ENCODE peak calls at places on chromosomes 7 and 10, in nine cellular contexts. One of them, this sample, is unnamed.

GRCh38 chr7:5591547-5591899 is 167.9 kb upstream of the TNRC18 start:
- DNase-seq in mammary epithelial cell: peak; percentile 76
- DNase-seq in tibial artery: no peak
- DNase-seq in AG04450: peak; percentile 60
- DNase-seq in GM12864: no peak
- DNase-seq in brain microvascular endothelial cell: peak; percentile 70
- DNase-seq in CD8-positive, alpha-beta memory T cell: no peak
- DNase-seq in effector memory CD4-positive, alpha-beta T cell: no peak
- DNase-seq in pancreas: no peak
- DNase-seq in this sample: no peak

GRCh38 chr7:80498481-80499349 is 13.1 kb downstream of the GNAT3 start:
- DNase-seq in mammary epithelial cell: peak; percentile 76
- DNase-seq in tibial artery: no peak
- DNase-seq in CD8-positive, alpha-beta memory T cell: no peak
- DNase-seq in AG04450: no peak
- DNase-seq in effector memory CD4-positive, alpha-beta T cell: no peak
- DNase-seq in pancreas: no peak
- DNase-seq in GM12864: no peak
- DNase-seq in brain microvascular endothelial cell: peak; percentile 65
- DNase-seq in this sample: no peak

GRCh38 chr10:7829289-7829834 is 11.1 kb downstream of the TAF3 start:
- DNase-seq in CD8-positive, alpha-beta memory T cell: no peak
- DNase-seq in AG04450: no peak
- DNase-seq in GM12864: no peak
- DNase-seq in tibial artery: no peak
- DNase-seq in brain microvascular endothelial cell: no peak
- DNase-seq in effector memory CD4-positive, alpha-beta T cell: no peak
- DNase-seq in mammary epithelial cell: no peak
- DNase-seq in pancreas: no peak
- DNase-seq in this sample: no peak

GRCh38 chr7:157729566-157729965 is 392.8 kb downstream of the DNAJB6 start:
- DNase-seq in tibial artery: no peak
- DNase-seq in CD8-positive, alpha-beta memory T cell: no peak
- DNase-seq in mammary epithelial cell: no peak
- DNase-seq in AG04450: no peak
- DNase-seq in effector memory CD4-positive, alpha-beta T cell: no peak
- DNase-seq in pancreas: no peak
- DNase-seq in GM12864: no peak
- DNase-seq in brain microvascular endothelial cell: no peak
- DNase-seq in this sample: no peak

GRCh38 chr10:102796407-102797176 is 40.6 kb downstream of the CYP17A1 start:
- DNase-seq in mammary epithelial cell: no peak
- DNase-seq in brain microvascular endothelial cell: peak; percentile 50
- DNase-seq in GM12864: no peak
- DNase-seq in pancreas: peak; percentile 73
- DNase-seq in CD8-positive, alpha-beta memory T cell: peak; percentile 25
- DNase-seq in AG04450: no peak
- DNase-seq in effector memory CD4-positive, alpha-beta T cell: no peak
- DNase-seq in tibial artery: peak; percentile 94
- DNase-seq in this sample: no peak

GRCh38 chr7:92723978-92724377 is 112.4 kb downstream of the CDK6 start:
- DNase-seq in AG04450: no peak
- DNase-seq in mammary epithelial cell: no peak
- DNase-seq in effector memory CD4-positive, alpha-beta T cell: no peak
- DNase-seq in GM12864: no peak
- DNase-seq in CD8-positive, alpha-beta memory T cell: no peak
- DNase-seq in tibial artery: no peak
- DNase-seq in brain microvascular endothelial cell: no peak
- DNase-seq in pancreas: no peak
- DNase-seq in this sample: no peak

GRCh38 chr7:41054960-41055700 is 647.8 kb downstream of the INHBA start:
- DNase-seq in tibial artery: no peak
- DNase-seq in brain microvascular endothelial cell: no peak
- DNase-seq in CD8-positive, alpha-beta memory T cell: no peak
- DNase-seq in AG04450: no peak
- DNase-seq in mammary epithelial cell: no peak
- DNase-seq in GM12864: no peak
- DNase-seq in effector memory CD4-positive, alpha-beta T cell: no peak
- DNase-seq in pancreas: no peak
- DNase-seq in this sample: no peak

GRCh38 chr7:41247128-41247865 is 455.6 kb downstream of the INHBA start:
- DNase-seq in pancreas: no peak
- DNase-seq in brain microvascular endothelial cell: peak; percentile 77
- DNase-seq in mammary epithelial cell: peak; percentile 97
- DNase-seq in AG04450: no peak
- DNase-seq in tibial artery: no peak
- DNase-seq in effector memory CD4-positive, alpha-beta T cell: no peak
- DNase-seq in CD8-positive, alpha-beta memory T cell: no peak
- DNase-seq in GM12864: no peak
- DNase-seq in this sample: no peak

GRCh38 chr10:42149027-42149700 is 489.2 kb downstream of the ZNF33B start:
- DNase-seq in CD8-positive, alpha-beta memory T cell: no peak
- DNase-seq in AG04450: no peak
- DNase-seq in effector memory CD4-positive, alpha-beta T cell: peak; percentile 0
- DNase-seq in GM12864: no peak
- DNase-seq in tibial artery: peak; percentile 66
- DNase-seq in brain microvascular endothelial cell: no peak
- DNase-seq in mammary epithelial cell: no peak
- DNase-seq in pancreas: no peak
- DNase-seq in this sample: no peak

GRCh38 chr10:60096761-60097513 is 190.6 kb upstream of the CCDC6 start:
- DNase-seq in brain microvascular endothelial cell: no peak
- DNase-seq in mammary epithelial cell: peak; percentile 9
- DNase-seq in AG04450: no peak
- DNase-seq in GM12864: no peak
- DNase-seq in CD8-positive, alpha-beta memory T cell: no peak
- DNase-seq in pancreas: no peak
- DNase-seq in effector memory CD4-positive, alpha-beta T cell: no peak
- DNase-seq in tibial artery: no peak
- DNase-seq in this sample: no peak

GRCh38 chr10:101986277-101986971 is 69.5 kb downstream of the ARMH3 start:
- DNase-seq in brain microvascular endothelial cell: no peak
- DNase-seq in pancreas: no peak
- DNase-seq in mammary epithelial cell: no peak
- DNase-seq in AG04450: no peak
- DNase-seq in CD8-positive, alpha-beta memory T cell: no peak
- DNase-seq in effector memory CD4-positive, alpha-beta T cell: no peak
- DNase-seq in tibial artery: no peak
- DNase-seq in GM12864: no peak
- DNase-seq in this sample: no peak

GRCh38 chr10:114855776-114856543 is 34.4 kb downstream of the FHIP2A start:
- DNase-seq in mammary epithelial cell: peak; percentile 17
- DNase-seq in GM12864: no peak
- DNase-seq in effector memory CD4-positive, alpha-beta T cell: no peak
- DNase-seq in tibial artery: no peak
- DNase-seq in CD8-positive, alpha-beta memory T cell: no peak
- DNase-seq in pancreas: no peak
- DNase-seq in brain microvascular endothelial cell: no peak
- DNase-seq in AG04450: no peak
- DNase-seq in this sample: no peak

DNA sequence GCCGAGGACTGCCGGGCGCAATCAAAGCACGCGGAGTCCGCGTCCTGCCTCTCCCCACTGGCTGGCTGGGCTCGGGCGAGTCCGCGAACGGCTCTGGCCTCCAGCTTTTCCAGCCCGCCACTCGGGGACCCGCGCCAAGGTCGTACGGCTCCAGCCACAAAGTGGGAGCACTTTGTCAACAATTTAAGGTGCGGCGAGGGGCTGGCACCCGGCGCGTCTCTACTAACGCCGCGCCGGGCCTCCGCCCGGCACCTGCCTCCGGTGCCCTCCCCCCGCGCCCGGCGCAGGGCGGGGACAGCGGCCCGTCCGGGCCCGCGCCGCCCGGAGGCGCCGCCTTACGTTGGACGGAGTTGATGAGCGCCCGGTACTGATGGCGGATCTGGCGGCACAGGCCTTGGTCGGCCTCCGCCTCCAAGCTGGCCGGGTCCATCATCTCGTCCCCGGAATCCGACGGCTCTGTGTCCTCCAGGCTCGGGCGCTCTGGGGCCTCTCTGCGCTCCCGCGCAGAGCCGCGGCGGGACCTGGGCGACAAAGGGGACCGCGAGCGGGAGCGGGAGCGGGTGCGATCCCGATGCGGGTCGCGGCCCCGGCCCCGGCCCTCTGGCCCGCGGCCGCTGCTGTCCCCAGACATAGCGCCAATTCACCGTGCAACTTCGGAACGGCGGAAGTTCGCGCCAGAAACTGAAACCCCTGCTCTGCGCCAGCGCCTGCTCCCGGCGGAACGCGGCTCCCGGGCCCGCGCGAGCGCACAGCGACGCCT is at the start of gene NSMCE4A:
- DNase-seq in GM12864: peak; percentile 42
- DNase-seq in CD8-positive, alpha-beta memory T cell: peak; percentile 62
- DNase-seq in AG04450: peak; percentile 33
- DNase-seq in brain microvascular endothelial cell: peak; percentile 57
- DNase-seq in effector memory CD4-positive, alpha-beta T cell: peak; percentile 10
- DNase-seq in pancreas: peak; percentile 78
- DNase-seq in mammary epithelial cell: peak; percentile 66
- DNase-seq in tibial artery: peak; percentile 84
- DNase-seq in this sample: peak; percentile 22
- H3K4me3 ChIP-seq in GM12864: peak within 1 kb of the TSS; percentile 97
- H3K4me3 ChIP-seq in CD8-positive, alpha-beta memory T cell: peak within 1 kb of the TSS; percentile 75
- H3K4me3 ChIP-seq in AG04450: peak within 1 kb of the TSS; percentile 73
- H3K4me3 ChIP-seq in brain microvascular endothelial cell: peak within 1 kb of the TSS; percentile 69
- H3K4me3 ChIP-seq in effector memory CD4-positive, alpha-beta T cell: peak within 1 kb of the TSS; percentile 95
- H3K4me3 ChIP-seq in pancreas: peak within 1 kb of the TSS; percentile 92
- H3K4me3 ChIP-seq in mammary epithelial cell: peak within 1 kb of the TSS; percentile 62
- H3K4me3 ChIP-seq in tibial artery: peak within 1 kb of the TSS; percentile 74
- H3K4me3 ChIP-seq in this sample: peak within 1 kb of the TSS; percentile 76

DNA sequence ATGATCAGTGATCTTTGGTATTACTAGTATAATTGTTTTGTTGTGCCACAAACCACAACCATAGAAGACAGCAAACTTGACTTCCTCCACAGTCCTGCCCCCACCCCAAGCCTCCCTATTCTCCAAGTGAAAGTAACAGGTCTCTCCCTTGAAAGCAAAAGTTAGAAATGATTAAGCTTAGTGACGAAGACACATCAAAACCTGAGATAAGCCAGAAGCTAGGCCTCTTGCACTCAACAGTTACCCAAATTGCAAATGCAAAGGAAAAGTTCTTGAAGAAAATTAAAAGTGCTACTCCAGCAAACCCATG is 7.5 kb downstream of the SAR1A start:
- DNase-seq in CD8-positive, alpha-beta memory T cell: peak; percentile 47
- DNase-seq in AG04450: no peak
- DNase-seq in brain microvascular endothelial cell: no peak
- DNase-seq in tibial artery: no peak
- DNase-seq in effector memory CD4-positive, alpha-beta T cell: no peak
- DNase-seq in mammary epithelial cell: no peak
- DNase-seq in GM12864: no peak
- DNase-seq in pancreas: no peak
- DNase-seq in this sample: no peak
- H3K4me3 ChIP-seq in CD8-positive, alpha-beta memory T cell: no peak overlapping the region
- H3K4me3 ChIP-seq in AG04450: no peak overlapping the region
- H3K4me3 ChIP-seq in brain microvascular endothelial cell: no peak overlapping the region
- H3K4me3 ChIP-seq in tibial artery: no peak overlapping the region
- H3K4me3 ChIP-seq in effector memory CD4-positive, alpha-beta T cell: no peak overlapping the region
- H3K4me3 ChIP-seq in mammary epithelial cell: no peak overlapping the region
- H3K4me3 ChIP-seq in GM12864: no peak overlapping the region
- H3K4me3 ChIP-seq in pancreas: no peak overlapping the region
- H3K4me3 ChIP-seq in this sample: no peak overlapping the region

GRCh38 chr7:155213955-155214327 is 83.7 kb upstream of the INSIG1 start:
- DNase-seq in brain microvascular endothelial cell: no peak
- DNase-seq in GM12864: no peak
- DNase-seq in mammary epithelial cell: no peak
- DNase-seq in AG04450: no peak
- DNase-seq in effector memory CD4-positive, alpha-beta T cell: no peak
- DNase-seq in CD8-positive, alpha-beta memory T cell: no peak
- DNase-seq in pancreas: no peak
- DNase-seq in tibial artery: peak; percentile 56
- DNase-seq in this sample: no peak

GRCh38 chr7:155213385-155213784 is 84.3 kb upstream of the INSIG1 start:
- DNase-seq in pancreas: no peak
- DNase-seq in effector memory CD4-positive, alpha-beta T cell: no peak
- DNase-seq in tibial artery: peak; percentile 40
- DNase-seq in mammary epithelial cell: no peak
- DNase-seq in GM12864: no peak
- DNase-seq in brain microvascular endothelial cell: peak; percentile 75
- DNase-seq in AG04450: no peak
- DNase-seq in CD8-positive, alpha-beta memory T cell: no peak
- DNase-seq in this sample: no peak

GRCh38 chr7:155212301-155213015 is 85.2 kb upstream of the INSIG1 start:
- DNase-seq in CD8-positive, alpha-beta memory T cell: no peak
- DNase-seq in pancreas: no peak
- DNase-seq in brain microvascular endothelial cell: no peak
- DNase-seq in tibial artery: peak; percentile 55
- DNase-seq in effector memory CD4-positive, alpha-beta T cell: no peak
- DNase-seq in mammary epithelial cell: no peak
- DNase-seq in GM12864: no peak
- DNase-seq in AG04450: no peak
- DNase-seq in this sample: no peak

GRCh38 chr7:155215576-155216325 is 81.9 kb upstream of the INSIG1 start:
- DNase-seq in brain microvascular endothelial cell: no peak
- DNase-seq in GM12864: no peak
- DNase-seq in AG04450: no peak
- DNase-seq in CD8-positive, alpha-beta memory T cell: no peak
- DNase-seq in tibial artery: peak; percentile 33
- DNase-seq in mammary epithelial cell: no peak
- DNase-seq in pancreas: no peak
- DNase-seq in effector memory CD4-positive, alpha-beta T cell: no peak
- DNase-seq in this sample: no peak

DNA sequence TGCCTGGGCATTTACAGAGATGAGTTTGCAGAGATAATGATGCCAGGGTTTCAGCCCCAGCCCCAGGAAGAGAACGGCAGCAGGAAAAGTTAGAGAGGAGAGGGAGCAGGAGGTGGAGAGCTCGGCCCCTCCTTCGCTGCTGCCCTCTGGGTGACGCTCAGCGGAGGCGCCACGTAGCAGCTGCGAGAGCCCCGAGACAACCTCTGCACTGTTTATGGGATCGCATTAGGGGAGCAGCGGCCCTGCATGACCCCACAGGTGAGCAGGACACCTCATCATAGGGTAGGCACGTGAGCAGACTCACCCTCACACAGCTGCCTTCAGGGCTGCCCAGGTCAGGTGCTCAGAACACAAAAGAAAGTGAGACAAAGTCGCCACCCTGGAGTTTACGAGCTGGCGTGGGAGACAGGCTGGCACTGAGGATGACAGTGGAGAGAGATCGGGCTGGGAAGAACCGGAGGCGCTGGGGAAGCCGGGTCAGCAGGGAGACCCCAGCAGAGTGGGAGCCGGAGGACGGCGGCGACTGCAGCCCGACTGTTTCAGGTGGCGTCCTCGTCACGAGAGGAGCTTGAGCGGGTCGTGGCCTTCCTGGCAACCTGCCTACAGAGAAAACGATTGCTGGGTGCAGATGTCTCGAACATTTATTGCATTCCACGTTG is 83.2 kb upstream of the INSIG1 start:
- DNase-seq in GM12864: no peak
- DNase-seq in brain microvascular endothelial cell: no peak
- DNase-seq in tibial artery: peak; percentile 53
- DNase-seq in pancreas: peak; percentile 62
- DNase-seq in CD8-positive, alpha-beta memory T cell: no peak
- DNase-seq in AG04450: no peak
- DNase-seq in effector memory CD4-positive, alpha-beta T cell: no peak
- DNase-seq in mammary epithelial cell: peak; percentile 58
- DNase-seq in this sample: no peak
- H3K4me3 ChIP-seq in GM12864: no peak overlapping the region
- H3K4me3 ChIP-seq in brain microvascular endothelial cell: no peak overlapping the region
- H3K4me3 ChIP-seq in tibial artery: peak overlapping the region; percentile 29
- H3K4me3 ChIP-seq in pancreas: no peak overlapping the region
- H3K4me3 ChIP-seq in CD8-positive, alpha-beta memory T cell: no peak overlapping the region
- H3K4me3 ChIP-seq in AG04450: peak overlapping the region; percentile 41
- H3K4me3 ChIP-seq in effector memory CD4-positive, alpha-beta T cell: no peak overlapping the region
- H3K4me3 ChIP-seq in mammary epithelial cell: no peak overlapping the region
- H3K4me3 ChIP-seq in this sample: peak overlapping the region; percentile 37

GRCh38 chr10:63503395-63503794 is 17.8 kb upstream of the REEP3 start:
- DNase-seq in CD8-positive, alpha-beta memory T cell: no peak
- DNase-seq in brain microvascular endothelial cell: no peak
- DNase-seq in tibial artery: no peak
- DNase-seq in GM12864: no peak
- DNase-seq in effector memory CD4-positive, alpha-beta T cell: no peak
- DNase-seq in mammary epithelial cell: no peak
- DNase-seq in pancreas: no peak
- DNase-seq in AG04450: no peak
- DNase-seq in this sample: no peak
- H3K4me3 ChIP-seq in CD8-positive, alpha-beta memory T cell: no peak overlapping the region
- H3K4me3 ChIP-seq in brain microvascular endothelial cell: no peak overlapping the region
- H3K4me3 ChIP-seq in tibial artery: no peak overlapping the region
- H3K4me3 ChIP-seq in GM12864: no peak overlapping the region
- H3K4me3 ChIP-seq in effector memory CD4-positive, alpha-beta T cell: no peak overlapping the region
- H3K4me3 ChIP-seq in mammary epithelial cell: no peak overlapping the region
- H3K4me3 ChIP-seq in pancreas: no peak overlapping the region
- H3K4me3 ChIP-seq in AG04450: no peak overlapping the region
- H3K4me3 ChIP-seq in this sample: no peak overlapping the region

This sample was measured in skeletal muscle cell.